ENCODE peak calls at places on chromosomes 6 and 20, in six cellular contexts. B is astrocyte of the cerebellum, F is GM06990, Q is fibroblast of lung, A is body of pancreas, D is fibroblast of pulmonary artery. N is an unnamed sample.

GRCh38 chr20:10090588-10091166 is 55.9 kb downstream of the ANKEF1 start:
- DNase-seq in B (peak; percentile 49), F (no peak), Q (peak; percentile 51), A (peak; percentile 90), D (peak; percentile 72), N (peak; percentile 79)

GRCh38 chr6:116847234-116847633 is 18.4 kb upstream of the GPRC6A start:
- DNase-seq in B (peak; percentile 13), F (peak; percentile 16), Q (peak; percentile 24), A (no peak), D (peak; percentile 60), N (peak; percentile 44)

GRCh38 chr6:157235600-157236039 is 87.7 kb downstream of the TMEM242 start:
- DNase-seq in B (no peak), F (no peak), Q (peak; percentile 56), A (peak; percentile 75), D (peak; percentile 55), N (peak; percentile 56)

GRCh38 chr6:2209226-2209809 is 36.1 kb downstream of the GMDS start:
- DNase-seq in B (no peak), F (no peak), Q (peak; percentile 21), A (peak; percentile 88), D (peak; percentile 44), N (peak; percentile 78)

GRCh38 chr6:5059036-5059896 is 25.9 kb upstream of the PPP1R3G start:
- DNase-seq in B (no peak), F (no peak), Q (no peak), A (no peak), D (no peak), N (no peak)

GRCh38 chr6:1406306-1407058 is 17.1 kb downstream of the FOXF2 start:
- DNase-seq in B (peak; percentile 12), F (no peak), Q (peak; percentile 39), A (no peak), D (no peak), N (no peak)

GRCh38 chr6:121592955-121593665 is 157.7 kb downstream of the GJA1 start:
- DNase-seq in B (no peak), F (no peak), Q (no peak), A (no peak), D (peak; percentile 25), N (no peak)

GRCh38 chr6:169251822-169252804 is 1.5 kb downstream of the THBS2 start:
- DNase-seq in B (no peak), F (no peak), Q (no peak), A (no peak), D (no peak), N (no peak)

GRCh38 chr6:53938810-53939209 is 144.0 kb downstream of the LRRC1 start:
- DNase-seq in B (peak; percentile 70), F (no peak), Q (peak; percentile 82), A (no peak), D (no peak), N (no peak)

GRCh38 chr6:167717867-167718266 is 108.8 kb upstream of the AFDN start:
- DNase-seq in B (no peak), F (no peak), Q (no peak), A (no peak), D (no peak), N (no peak)

GRCh38 chr6:423799-424345 is 32.3 kb downstream of the IRF4 start:
- DNase-seq in B (no peak), F (no peak), Q (no peak), A (no peak), D (no peak), N (no peak)

GRCh38 chr6:14732845-14733757 is 512.8 kb upstream of the JARID2 start:
- DNase-seq in B (no peak), F (no peak), Q (peak; percentile 90), A (no peak), D (peak; percentile 38), N (peak; percentile 94)

GRCh38 chr6:139027620-139028182 is 844 bp upstream of the ABRACL start:
- DNase-seq in B (no peak), F (peak; percentile 22), Q (peak; percentile 45), A (no peak), D (peak; percentile 30), N (peak; percentile 43)

GRCh38 chr6:134630468-134631180 is 312.7 kb upstream of the SGK1 start:
- DNase-seq in B (no peak), F (no peak), Q (no peak), A (no peak), D (no peak), N (no peak)

GRCh38 chr6:141482773-141483172 is 650.0 kb upstream of the GJE1 start:
- DNase-seq in B (no peak), F (no peak), Q (no peak), A (no peak), D (no peak), N (no peak)
- H3K4me3 ChIP-seq in B (no peak overlapping the region), F (peak overlapping the region; percentile 15), Q (peak overlapping the region; percentile 3), A (no peak overlapping the region), D (no peak overlapping the region), N (no peak overlapping the region)

DNA sequence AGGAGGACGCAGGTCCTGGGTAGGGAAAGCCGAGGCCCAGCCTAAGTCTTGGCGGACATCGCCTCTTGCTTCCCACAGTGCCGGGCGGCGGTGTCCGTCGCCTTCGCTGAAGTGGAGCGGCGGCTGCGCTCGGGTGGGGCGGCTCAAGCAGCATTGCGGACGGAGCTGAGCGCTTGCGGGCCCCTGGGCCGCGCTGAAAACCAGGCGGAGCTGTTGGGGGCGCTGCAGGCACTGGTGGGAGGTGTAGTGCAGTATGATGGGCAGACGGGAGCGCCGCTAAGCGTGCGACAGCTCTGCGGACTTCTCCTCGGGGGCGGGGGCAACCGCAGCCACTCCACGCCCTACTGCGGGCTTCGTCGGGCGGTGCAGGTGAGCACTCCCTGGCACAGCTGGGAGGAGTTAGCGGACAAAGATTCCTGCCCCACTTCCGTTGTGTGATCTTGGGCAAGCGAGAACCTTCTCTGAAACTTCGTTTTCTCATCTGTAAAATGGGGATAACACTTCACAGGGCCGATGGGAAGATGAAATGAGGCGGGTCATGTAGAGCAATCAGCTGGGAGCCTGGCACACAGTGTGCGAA is 4.3 kb downstream of the PRSS16 start:
- DNase-seq in B (no peak), F (peak; percentile 93), Q (peak; percentile 67), A (peak; percentile 96), D (peak; percentile 62), N (peak; percentile 96)
- TF ChIP-seq CTCF in B (peak; percentile 20), F (peak; percentile 79), Q (peak; percentile 20), A (peak; percentile 23), D (peak; percentile 23), N (peak; percentile 38)

GRCh38 chr20:33408716-33409654 is 7.7 kb upstream of the CDK5RAP1 start:
- DNase-seq in B (no peak), F (no peak), Q (no peak), A (no peak), D (no peak), N (no peak)
- H3K4me3 ChIP-seq in B (no peak overlapping the region), F (no peak overlapping the region), Q (no peak overlapping the region), A (no peak overlapping the region), D (no peak overlapping the region), N (no peak overlapping the region)

GRCh38 chr6:87071683-87072082 is 23.2 kb downstream of the CGA start:
- DNase-seq in B (no peak), F (no peak), Q (no peak), A (no peak), D (no peak), N (no peak)

GRCh38 chr6:87070750-87071149 is 24.2 kb downstream of the CGA start:
- DNase-seq in B (no peak), F (no peak), Q (no peak), A (no peak), D (no peak), N (no peak)

GRCh38 chr6:87068804-87069203 is 26.1 kb downstream of the CGA start:
- DNase-seq in B (no peak), F (no peak), Q (no peak), A (no peak), D (no peak), N (peak; percentile 7)

GRCh38 chr6:87065117-87065516 is 29.8 kb downstream of the CGA start:
- DNase-seq in B (no peak), F (no peak), Q (no peak), A (no peak), D (no peak), N (no peak)

DNA sequence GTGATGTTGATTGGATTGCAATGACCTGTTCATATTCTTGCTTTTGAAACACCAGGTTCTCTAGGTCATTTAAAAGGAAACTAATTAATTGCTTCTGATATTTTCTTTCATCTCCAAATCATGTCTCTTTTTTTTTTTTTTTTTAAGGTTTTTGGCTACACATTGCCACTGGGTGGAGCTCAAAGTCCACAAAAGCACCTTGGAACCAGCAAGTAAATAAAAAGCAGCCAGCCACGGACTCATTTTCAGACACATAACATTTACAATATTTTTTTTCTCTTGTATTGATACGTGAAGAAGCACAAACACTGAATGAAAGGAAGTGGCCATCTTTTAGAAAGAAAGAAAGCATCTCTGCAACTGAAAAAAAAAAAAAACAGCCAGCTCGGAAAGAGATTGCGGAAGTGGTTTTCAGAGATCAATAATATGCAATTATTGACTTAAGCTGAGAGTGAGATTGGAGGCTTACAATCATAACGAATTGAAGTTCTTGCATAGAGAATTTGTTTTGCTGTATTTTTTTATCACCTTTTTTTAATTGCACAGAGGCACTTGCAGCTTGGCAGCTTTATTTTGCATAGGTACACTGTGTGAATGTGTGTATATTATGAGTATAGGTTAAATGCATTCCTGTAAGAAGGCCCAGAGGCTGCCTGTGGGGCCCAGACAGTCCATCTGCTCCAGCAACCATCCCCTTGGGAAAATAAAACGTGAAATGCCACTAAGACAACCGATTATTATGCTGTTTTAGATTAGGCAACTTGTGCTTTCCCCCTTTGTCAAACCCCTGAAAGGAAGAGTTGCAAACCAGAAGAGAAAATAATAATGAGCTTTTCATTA is 28.2 kb downstream of the CGA start:
- DNase-seq in B (peak; percentile 55), F (peak; percentile 12), Q (peak; percentile 60), A (peak; percentile 54), D (peak; percentile 79), N (peak; percentile 71)
- TF ChIP-seq CTCF in B (peak; percentile 55), F (peak; percentile 61), Q (peak; percentile 50), A (peak; percentile 50), D (peak; percentile 57), N (peak; percentile 63)

GRCh38 chr6:154509421-154510143 is 903 bp downstream of the CNKSR3 start:
- DNase-seq in B (no peak), F (peak; percentile 9), Q (peak; percentile 50), A (peak; percentile 55), D (peak; percentile 39), N (peak; percentile 37)
- H3K4me3 ChIP-seq in B (peak overlapping the region; percentile 97), F (peak overlapping the region; percentile 67), Q (peak overlapping the region; percentile 93), A (peak overlapping the region; percentile 69), D (peak overlapping the region; percentile 85), N (peak overlapping the region; percentile 76)

DNA sequence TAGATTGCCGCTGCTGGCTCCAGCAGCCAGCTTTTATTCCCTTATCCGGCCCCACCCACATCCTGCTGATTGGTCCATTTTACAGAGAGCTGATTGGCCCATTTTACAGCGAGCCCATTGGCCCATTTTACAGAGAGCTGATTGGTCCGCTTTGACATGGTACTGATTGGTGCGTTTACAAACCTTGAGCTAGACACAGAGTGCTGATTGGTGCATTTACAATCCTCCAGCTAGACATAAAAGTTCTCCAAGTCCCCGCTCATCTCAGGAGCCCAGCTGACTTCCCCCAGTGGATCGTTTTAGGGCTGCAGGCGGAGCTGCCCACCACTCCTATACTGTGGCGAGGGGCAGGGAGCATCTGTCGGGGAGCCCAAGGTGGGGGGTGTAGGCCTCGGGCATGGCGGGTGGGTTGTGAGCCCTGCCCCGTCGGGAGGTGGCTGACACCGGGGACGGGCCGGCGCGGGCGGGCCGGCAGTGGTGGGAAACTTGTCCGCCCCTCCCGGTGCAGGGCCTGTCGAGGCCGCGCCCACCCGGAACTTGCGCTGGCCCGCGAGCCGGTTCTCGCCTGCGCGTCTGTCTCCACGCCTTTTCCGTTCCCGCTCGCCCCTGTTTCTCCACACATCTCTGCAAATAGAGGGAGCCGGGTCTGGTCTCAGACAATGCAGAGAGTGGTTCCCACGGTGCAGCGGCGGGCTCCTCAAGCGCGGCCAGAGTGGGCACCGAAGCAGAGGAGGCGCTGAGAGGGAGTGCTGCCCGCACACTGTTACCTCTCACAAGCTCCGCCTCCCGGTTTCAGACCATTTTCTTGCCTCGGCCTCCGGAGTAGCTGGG is 86.1 kb upstream of the STMND1 start:
- DNase-seq in B (no peak), F (peak; percentile 14), Q (peak; percentile 21), A (peak; percentile 24), D (peak; percentile 39), N (peak; percentile 31)
- TF ChIP-seq CTCF in B (no peak), F (no peak), Q (no peak), A (no peak), D (no peak), N (no peak)